ENCODE peak calls at places on chromosome 7, in five cellular contexts. One of them, this sample, is unnamed.

GRCh38 chr7:149606826-149607225 is 109.2 kb upstream of the ZNF746 start:
- DNase-seq in left ventricle myocardium inferior: no peak
- DNase-seq in psoas muscle: no peak
- DNase-seq in lower leg skin: no peak
- DNase-seq in activated CD4-positive, alpha-beta T cell treated with anti-CD3 and anti-CD28 coated beads, Interleukin-2, amount 50 U/mL, for 48 hours: no peak
- DNase-seq in this sample: no peak

GRCh38 chr7:149790146-149790548 is 16.8 kb upstream of the ZNF467 start:
- DNase-seq in psoas muscle: peak; percentile 71
- DNase-seq in left ventricle myocardium inferior: peak; percentile 62
- DNase-seq in lower leg skin: no peak
- DNase-seq in activated CD4-positive, alpha-beta T cell treated with anti-CD3 and anti-CD28 coated beads, Interleukin-2, amount 50 U/mL, for 48 hours: peak; percentile 58
- DNase-seq in this sample: no peak

GRCh38 chr7:45579386-45579785 is 5.2 kb downstream of the ADCY1 start:
- DNase-seq in left ventricle myocardium inferior: no peak
- DNase-seq in psoas muscle: no peak
- DNase-seq in lower leg skin: no peak
- DNase-seq in activated CD4-positive, alpha-beta T cell treated with anti-CD3 and anti-CD28 coated beads, Interleukin-2, amount 50 U/mL, for 48 hours: no peak
- DNase-seq in this sample: no peak

GRCh38 chr7:142626420-142627035 is 122.7 kb upstream of the PRSS1 start:
- DNase-seq in lower leg skin: no peak
- DNase-seq in left ventricle myocardium inferior: no peak
- DNase-seq in activated CD4-positive, alpha-beta T cell treated with anti-CD3 and anti-CD28 coated beads, Interleukin-2, amount 50 U/mL, for 48 hours: peak; percentile 84
- DNase-seq in psoas muscle: peak; percentile 55
- DNase-seq in this sample: no peak

GRCh38 chr7:134660242-134660785 is 13.7 kb downstream of the BPGM start:
- DNase-seq in lower leg skin: no peak
- DNase-seq in left ventricle myocardium inferior: no peak
- DNase-seq in activated CD4-positive, alpha-beta T cell treated with anti-CD3 and anti-CD28 coated beads, Interleukin-2, amount 50 U/mL, for 48 hours: no peak
- DNase-seq in psoas muscle: no peak
- DNase-seq in this sample: peak; percentile 18

GRCh38 chr7:108541493-108541892 is 15.6 kb upstream of the PNPLA8 start:
- DNase-seq in activated CD4-positive, alpha-beta T cell treated with anti-CD3 and anti-CD28 coated beads, Interleukin-2, amount 50 U/mL, for 48 hours: no peak
- DNase-seq in left ventricle myocardium inferior: no peak
- DNase-seq in psoas muscle: no peak
- DNase-seq in lower leg skin: no peak
- DNase-seq in this sample: no peak

GRCh38 chr7:27082171-27082570 is 13.6 kb downstream of the HOXA1 start:
- DNase-seq in lower leg skin: no peak
- DNase-seq in psoas muscle: no peak
- DNase-seq in left ventricle myocardium inferior: no peak
- DNase-seq in activated CD4-positive, alpha-beta T cell treated with anti-CD3 and anti-CD28 coated beads, Interleukin-2, amount 50 U/mL, for 48 hours: no peak
- DNase-seq in this sample: no peak

GRCh38 chr7:128920913-128921582 is 10.5 kb upstream of the KCP start:
- DNase-seq in lower leg skin: no peak
- DNase-seq in left ventricle myocardium inferior: no peak
- DNase-seq in psoas muscle: peak; percentile 22
- DNase-seq in activated CD4-positive, alpha-beta T cell treated with anti-CD3 and anti-CD28 coated beads, Interleukin-2, amount 50 U/mL, for 48 hours: no peak
- DNase-seq in this sample: no peak

GRCh38 chr7:41698726-41699125 is 4.2 kb downstream of the INHBA start:
- DNase-seq in psoas muscle: no peak
- DNase-seq in activated CD4-positive, alpha-beta T cell treated with anti-CD3 and anti-CD28 coated beads, Interleukin-2, amount 50 U/mL, for 48 hours: no peak
- DNase-seq in left ventricle myocardium inferior: no peak
- DNase-seq in lower leg skin: peak; percentile 26
- DNase-seq in this sample: no peak